ENCODE peak calls at places on chromosomes 2 and 18, in five cellular contexts. H is kidney tubule cell, A is epithelial cell of proximal tubule, Z is T-helper 22 cell, G is cardiac fibroblast. J is an unnamed sample.

GRCh38 chr18:34120294-34120693 is 104.4 kb downstream of the NOL4 start:
- DNase-seq in A (no peak), G (peak), H (peak), Z (no peak), J (no peak)

GRCh38 chr2:68282814-68283812 is 30.8 kb upstream of the PPP3R1 start:
- DNase-seq in G (peak), Z (peak), H (peak), A (peak), J (peak)

GRCh38 chr2:171819453-171819852 is 74.6 kb downstream of the SLC25A12 start:
- DNase-seq in G (no peak), Z (no peak), H (no peak), A (no peak), J (no peak)

GRCh38 chr2:45173513-45173912 is 164.3 kb upstream of the SIX2 start:
- DNase-seq in G (peak), H (peak), Z (no peak), A (peak), J (peak)

GRCh38 chr2:102754746-102755145 is 7.1 kb upstream of the TMEM182 start:
- DNase-seq in Z (no peak), A (no peak), H (no peak), G (no peak), J (no peak)

GRCh38 chr2:191385416-191386160 is 140.4 kb downstream of the MYO1B start:
- DNase-seq in A (no peak), G (peak), Z (no peak), H (peak), J (no peak)

GRCh38 chr2:195238366-195238765 is 418.7 kb upstream of the SLC39A10 start:
- DNase-seq in G (no peak), H (no peak), Z (no peak), A (no peak), J (no peak)

GRCh38 chr2:230931556-230932231 is 6.7 kb upstream of the GPR55 start:
- DNase-seq in Z (no peak), A (no peak), G (no peak), H (no peak), J (no peak)

GRCh38 chr18:77000527-77000926 is 132.1 kb downstream of the MBP start:
- DNase-seq in A (no peak), Z (peak), G (peak), H (peak), J (peak)

GRCh38 chr2:5700551-5700950 is 8.4 kb downstream of the SOX11 start:
- DNase-seq in A (no peak), Z (no peak), G (no peak), H (no peak), J (no peak)

GRCh38 chr2:215447673-215448081 is 11.8 kb upstream of the FN1 start:
- DNase-seq in A (no peak), G (no peak), Z (no peak), H (no peak), J (no peak)

GRCh38 chr2:46569061-46569560 is 89.7 kb downstream of the TMEM247 start:
- DNase-seq in A (no peak), Z (no peak), G (no peak), H (no peak), J (no peak)

GRCh38 chr18:43847164-43848091 is 570.1 kb upstream of the SYT4 start:
- DNase-seq in Z (no peak), A (peak), G (peak), H (peak), J (peak)

GRCh38 chr2:200483729-200484198 is 26.1 kb downstream of the KCTD18 start:
- DNase-seq in H (peak), G (peak), Z (no peak), A (no peak), J (no peak)

GRCh38 chr2:39494784-39495251 is 57.7 kb upstream of the MAP4K3 start:
- DNase-seq in H (peak), A (peak), Z (no peak), G (peak), J (peak)

GRCh38 chr2:116510117-116510671 is 1304.3 kb upstream of the DDX18 start:
- DNase-seq in A (no peak), G (peak), Z (no peak), H (peak), J (no peak)